ENCODE peak calls at places on chromosomes 13 and 19, in four cellular contexts. K, I, M and T are unnamed samples.

GRCh38 chr19:1407662-1408299 is 395 bp downstream of the DAZAP1 start:
- DNase-seq in K (no peak), I (no peak), M (peak; percentile 86), T (no peak)

GRCh38 chr19:4523306-4524110 is 5.2 kb upstream of the PLIN4 start:
- DNase-seq in K (peak; percentile 76), I (peak; percentile 40), M (peak; percentile 83), T (peak; percentile 51)

GRCh38 chr19:49570997-49571676 is 9.2 kb downstream of the NOSIP start:
- DNase-seq in K (no peak), I (no peak), M (no peak), T (peak; percentile 76)

GRCh38 chr19:19171821-19172532 is 1.9 kb upstream of the MEF2B start:
- DNase-seq in K (peak; percentile 52), I (no peak), M (peak; percentile 35), T (peak; percentile 62)

GRCh38 chr19:32464279-32464678 is 58.7 kb downstream of the DPY19L3 start:
- DNase-seq in K (no peak), I (no peak), M (no peak), T (no peak)

GRCh38 chr13:97653741-97654140 is 219.8 kb downstream of the RAP2A start:
- DNase-seq in K (no peak), I (no peak), M (no peak), T (no peak)

GRCh38 chr19:23470873-23471555 is 75.7 kb upstream of the ZNF91 start:
- DNase-seq in K (peak; percentile 16), I (no peak), M (no peak), T (no peak)

GRCh38 chr19:29519931-29520330 is 5.9 kb upstream of the VSTM2B start:
- DNase-seq in K (no peak), I (no peak), M (no peak), T (no peak)

GRCh38 chr13:98461525-98462240 is 115.2 kb downstream of the STK24 start:
- DNase-seq in K (no peak), I (no peak), M (no peak), T (no peak)

GRCh38 chr13:44273991-44274810 is 99.4 kb upstream of the SERP2 start:
- DNase-seq in K (no peak), I (no peak), M (no peak), T (no peak)

GRCh38 chr19:58538257-58539168 is 5.4 kb upstream of the TRIM28 start:
- DNase-seq in K (peak; percentile 93), I (no peak), M (no peak), T (no peak)

GRCh38 chr13:30493670-30494381 is 28.1 kb upstream of the HMGB1 start:
- DNase-seq in K (no peak), I (no peak), M (no peak), T (no peak)

GRCh38 chr13:20566424-20566916 is 487 bp upstream of the IFT88 start:
- DNase-seq in K (no peak), I (peak; percentile 40), M (no peak), T (peak; percentile 76)

GRCh38 chr19:33831835-33832234 is 35.2 kb downstream of the KCTD15 start:
- DNase-seq in K (no peak), I (no peak), M (no peak), T (no peak)

GRCh38 chr19:5170329-5170745 is 170.3 kb downstream of the PTPRS start:
- DNase-seq in K (peak; percentile 82), I (no peak), M (peak; percentile 61), T (no peak)

GRCh38 chr13:63542704-63543215 is 2127.1 kb upstream of the PCDH20 start:
- DNase-seq in K (no peak), I (no peak), M (no peak), T (no peak)

GRCh38 chr19:40683437-40683836 is 7.0 kb downstream of the NUMBL start:
- DNase-seq in K (no peak), I (no peak), M (no peak), T (no peak)

GRCh38 chr19:38290631-38291147 is 13.4 kb upstream of the C19orf33 start:
- DNase-seq in K (no peak), I (no peak), M (no peak), T (no peak)

GRCh38 chr13:97568850-97569249 is 134.9 kb downstream of the RAP2A start:
- DNase-seq in K (no peak), I (no peak), M (no peak), T (no peak)

GRCh38 chr19:18098891-18099622 is 1.5 kb downstream of the MAST3 start:
- DNase-seq in K (peak; percentile 50), I (no peak), M (peak; percentile 71), T (no peak)

GRCh38 chr19:16161848-16162247 is 11.5 kb downstream of the CIB3 start:
- DNase-seq in K (no peak), I (no peak), M (no peak), T (no peak)

GRCh38 chr19:29714953-29715694 is at the start of gene C19orf12:
- DNase-seq in K (peak; percentile 61), I (peak; percentile 63), M (peak; percentile 86), T (peak; percentile 18)

GRCh38 chr19:35124098-35125060 is 8.8 kb downstream of the FXYD3 start:
- DNase-seq in K (peak; percentile 75), I (peak; percentile 100), M (peak; percentile 98), T (no peak)

GRCh38 chr19:41870401-41870873 is 6.6 kb upstream of the CD79A start:
- DNase-seq in K (no peak), I (no peak), M (no peak), T (no peak)

GRCh38 chr13:111065698-111066097 is 49.4 kb upstream of the ARHGEF7 start:
- DNase-seq in K (no peak), I (no peak), M (no peak), T (no peak)

GRCh38 chr19:1122972-1123363 is 19.2 kb downstream of the GPX4 start:
- DNase-seq in K (peak; percentile 97), I (no peak), M (peak; percentile 99), T (peak; percentile 29)

GRCh38 chr19:1240925-1241324 is 626 bp upstream of the ATP5F1D start:
- DNase-seq in K (no peak), I (no peak), M (no peak), T (no peak)

GRCh38 chr13:76389321-76389720 is 496.9 kb downstream of the KCTD12 start:
- DNase-seq in K (no peak), I (no peak), M (no peak), T (no peak)

DNA sequence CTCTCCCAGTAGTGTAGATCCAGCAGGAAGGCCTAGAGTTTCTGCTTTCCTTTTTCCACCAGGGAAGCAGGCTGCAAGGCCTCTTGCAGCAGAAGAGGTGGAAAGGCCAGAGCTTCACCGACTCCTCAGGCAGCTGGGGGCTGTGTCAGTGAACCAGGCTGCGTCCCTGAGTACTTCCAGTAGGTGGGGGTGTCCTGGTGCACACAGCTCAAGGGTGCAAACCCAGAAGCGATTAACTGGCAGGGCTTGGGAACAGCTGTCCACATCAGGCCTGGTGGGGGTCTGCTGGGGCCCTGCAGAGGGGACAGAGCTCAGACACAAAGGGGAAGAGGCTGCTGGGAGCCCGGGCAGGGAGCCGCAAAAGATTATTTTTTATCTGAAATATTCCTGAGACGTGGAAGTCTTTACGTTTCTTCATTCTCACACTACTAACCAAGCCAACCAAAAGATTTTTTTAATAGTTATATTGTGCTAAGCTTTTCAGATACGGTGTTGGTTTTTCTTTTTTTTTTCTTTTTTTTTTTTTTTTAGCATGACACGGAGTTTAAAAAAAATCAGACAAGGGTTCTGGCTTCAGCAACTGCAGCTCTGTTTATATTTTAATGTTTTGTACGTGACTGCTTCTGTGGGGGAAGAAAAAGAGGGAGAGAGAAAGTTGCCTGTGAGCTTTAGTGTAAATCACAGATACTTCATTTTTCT is 11.0 kb downstream of the TSHZ3 start:
- DNase-seq in K (peak; percentile 79), I (peak; percentile 55), M (peak; percentile 21), T (peak; percentile 18)
- TF ChIP-seq HMGXB4 in K (no peak), I (no peak), M (no peak), T (no peak)

GRCh38 chr13:42796747-42797356 is 15.5 kb downstream of the FAM216B start:
- DNase-seq in K (no peak), I (no peak), M (no peak), T (no peak)
- TF ChIP-seq HMGXB4 in K (no peak), I (no peak), M (no peak), T (no peak)

GRCh38 chr13:32476021-32476731 is 48.2 kb upstream of the N4BP2L1 start:
- DNase-seq in K (no peak), I (no peak), M (no peak), T (no peak)
- TF ChIP-seq HMGXB4 in K (no peak), I (no peak), M (no peak), T (no peak)

GRCh38 chr13:90416938-90417337 is 930.5 kb upstream of the MIR17HG start:
- DNase-seq in K (no peak), I (no peak), M (no peak), T (no peak)
- TF ChIP-seq HMGXB4 in K (no peak), I (no peak), M (no peak), T (no peak)